ENCODE peak calls at places on chromosome 13, in four cellular contexts. One of them, this sample, is unnamed.

GRCh38 chr13:113875829-113876228 is 12.0 kb upstream of the GAS6 start:
- DNase-seq in activated CD4-positive, alpha-beta T cell treated with anti-CD3 and anti-CD28 coated beads, Interleukin-2, amount 50 U/mL, for 1 hour: no peak
- DNase-seq in brain microvascular endothelial cell: no peak
- DNase-seq in NCI-H1048: no peak
- DNase-seq in this sample: no peak

GRCh38 chr13:77509221-77509620 is 26.3 kb upstream of the SCEL start:
- DNase-seq in activated CD4-positive, alpha-beta T cell treated with anti-CD3 and anti-CD28 coated beads, Interleukin-2, amount 50 U/mL, for 1 hour: no peak
- DNase-seq in brain microvascular endothelial cell: peak; percentile 65
- DNase-seq in NCI-H1048: no peak
- DNase-seq in this sample: peak; percentile 27

GRCh38 chr13:73850104-73850898 is 283.9 kb downstream of the KLF12 start:
- DNase-seq in activated CD4-positive, alpha-beta T cell treated with anti-CD3 and anti-CD28 coated beads, Interleukin-2, amount 50 U/mL, for 1 hour: no peak
- DNase-seq in brain microvascular endothelial cell: no peak
- DNase-seq in NCI-H1048: no peak
- DNase-seq in this sample: no peak

GRCh38 chr13:39688699-39689405 is 33.4 kb downstream of the COG6 start:
- DNase-seq in activated CD4-positive, alpha-beta T cell treated with anti-CD3 and anti-CD28 coated beads, Interleukin-2, amount 50 U/mL, for 1 hour: no peak
- DNase-seq in brain microvascular endothelial cell: peak; percentile 53
- DNase-seq in NCI-H1048: no peak
- DNase-seq in this sample: peak; percentile 12

GRCh38 chr13:79508224-79508961 is 27.4 kb downstream of the NDFIP2 start:
- DNase-seq in activated CD4-positive, alpha-beta T cell treated with anti-CD3 and anti-CD28 coated beads, Interleukin-2, amount 50 U/mL, for 1 hour: no peak
- DNase-seq in brain microvascular endothelial cell: no peak
- DNase-seq in NCI-H1048: no peak
- DNase-seq in this sample: peak; percentile 21

GRCh38 chr13:67184247-67184646 is 45.9 kb downstream of the PCDH9 start:
- DNase-seq in activated CD4-positive, alpha-beta T cell treated with anti-CD3 and anti-CD28 coated beads, Interleukin-2, amount 50 U/mL, for 1 hour: no peak
- DNase-seq in brain microvascular endothelial cell: no peak
- DNase-seq in NCI-H1048: no peak
- DNase-seq in this sample: no peak

GRCh38 chr13:113756441-113757097 is 2.5 kb upstream of the TMEM255B start:
- DNase-seq in activated CD4-positive, alpha-beta T cell treated with anti-CD3 and anti-CD28 coated beads, Interleukin-2, amount 50 U/mL, for 1 hour: no peak
- DNase-seq in brain microvascular endothelial cell: no peak
- DNase-seq in NCI-H1048: no peak
- DNase-seq in this sample: no peak

GRCh38 chr13:103250071-103250470 is 183.9 kb upstream of the SLC10A2 start:
- DNase-seq in activated CD4-positive, alpha-beta T cell treated with anti-CD3 and anti-CD28 coated beads, Interleukin-2, amount 50 U/mL, for 1 hour: no peak
- DNase-seq in brain microvascular endothelial cell: no peak
- DNase-seq in NCI-H1048: no peak
- DNase-seq in this sample: no peak

GRCh38 chr13:23567792-23568480 is 2.3 kb upstream of the TNFRSF19 start:
- DNase-seq in activated CD4-positive, alpha-beta T cell treated with anti-CD3 and anti-CD28 coated beads, Interleukin-2, amount 50 U/mL, for 1 hour: no peak
- DNase-seq in brain microvascular endothelial cell: peak; percentile 24
- DNase-seq in NCI-H1048: no peak
- DNase-seq in this sample: no peak

GRCh38 chr13:67568205-67568604 is 338.1 kb upstream of the PCDH9 start:
- DNase-seq in activated CD4-positive, alpha-beta T cell treated with anti-CD3 and anti-CD28 coated beads, Interleukin-2, amount 50 U/mL, for 1 hour: no peak
- DNase-seq in brain microvascular endothelial cell: no peak
- DNase-seq in NCI-H1048: no peak
- DNase-seq in this sample: no peak

GRCh38 chr13:94712287-94712811 is at the start of gene SOX21:
- DNase-seq in activated CD4-positive, alpha-beta T cell treated with anti-CD3 and anti-CD28 coated beads, Interleukin-2, amount 50 U/mL, for 1 hour: no peak
- DNase-seq in brain microvascular endothelial cell: no peak
- DNase-seq in NCI-H1048: no peak
- DNase-seq in this sample: no peak

GRCh38 chr13:40537146-40537895 is 129.1 kb downstream of the FOXO1 start:
- DNase-seq in activated CD4-positive, alpha-beta T cell treated with anti-CD3 and anti-CD28 coated beads, Interleukin-2, amount 50 U/mL, for 1 hour: no peak
- DNase-seq in brain microvascular endothelial cell: no peak
- DNase-seq in NCI-H1048: no peak
- DNase-seq in this sample: no peak

GRCh38 chr13:54185785-54186184 is 1157.2 kb downstream of the OLFM4 start:
- DNase-seq in activated CD4-positive, alpha-beta T cell treated with anti-CD3 and anti-CD28 coated beads, Interleukin-2, amount 50 U/mL, for 1 hour: no peak
- DNase-seq in brain microvascular endothelial cell: no peak
- DNase-seq in NCI-H1048: no peak
- DNase-seq in this sample: no peak

GRCh38 chr13:24630851-24631341 is 49.3 kb upstream of the ATP12A start:
- DNase-seq in activated CD4-positive, alpha-beta T cell treated with anti-CD3 and anti-CD28 coated beads, Interleukin-2, amount 50 U/mL, for 1 hour: no peak
- DNase-seq in brain microvascular endothelial cell: peak; percentile 9
- DNase-seq in NCI-H1048: no peak
- DNase-seq in this sample: peak; percentile 17

This sample was measured in NCI-H226.